ENCODE peak calls at places on chromosomes 3 and 15, in eight cellular contexts. G, U, O, T, J, E, R and C are unnamed samples. For H3K9me3, the result is how much of the 10 kb centered on the place peaks cover.

GRCh38 chr3:125280966-125281365 is 68.4 kb upstream of the SLC12A8 start:
- DNase-seq in J (peak), R (no peak), G (no peak), T (no peak), O (no peak), U (peak), E (no peak), C (no peak)

GRCh38 chr15:98684441-98684840 is 36.1 kb downstream of the IGF1R start:
- DNase-seq in U (peak), E (no peak), T (no peak), J (no peak), O (no peak), R (no peak), G (no peak), C (no peak)

GRCh38 chr15:34213690-34214089 is 3.8 kb upstream of the KATNBL1 start:
- DNase-seq in E (no peak), G (no peak), J (no peak), R (no peak), T (peak), O (no peak), U (no peak), C (no peak)

GRCh38 chr15:52021128-52021671 is 2.2 kb downstream of the MAPK6 start:
- DNase-seq in T (no peak), U (peak), R (no peak), G (no peak), O (peak), J (peak), E (no peak), C (peak)

GRCh38 chr3:48656061-48656840 is 6.4 kb downstream of the CELSR3 start:
- DNase-seq in U (peak), G (peak), R (peak), O (peak), T (no peak), J (no peak), E (peak), C (no peak)

GRCh38 chr15:72532991-72533601 is 59.0 kb downstream of the ARIH1 start:
- DNase-seq in T (peak), E (no peak), J (peak), O (no peak), R (no peak), G (no peak), U (no peak), C (no peak)

GRCh38 chr15:34802371-34802770 is 7.0 kb upstream of the ACTC1 start:
- DNase-seq in G (no peak), O (no peak), U (no peak), E (no peak), J (no peak), T (no peak), R (no peak), C (no peak)

GRCh38 chr15:89317188-89317720 is 17.4 kb downstream of the POLG start:
- DNase-seq in E (no peak), O (no peak), U (no peak), T (no peak), G (no peak), R (no peak), J (no peak), C (no peak)

GRCh38 chr3:12716605-12717121 is 42.4 kb downstream of the TMEM40 start:
- DNase-seq in T (no peak), J (peak), O (no peak), E (no peak), U (peak), G (no peak), R (no peak), C (no peak)

GRCh38 chr3:116339441-116340028 is 105.8 kb downstream of the LSAMP start:
- DNase-seq in E (no peak), R (peak), O (no peak), T (no peak), G (no peak), U (peak), J (no peak), C (peak)

GRCh38 chr3:42014443-42014945 is 52.6 kb upstream of the ULK4 start:
- DNase-seq in J (peak), G (no peak), R (no peak), O (peak), E (no peak), U (no peak), T (no peak), C (no peak)

GRCh38 chr15:68027388-68027787 is 26.7 kb upstream of the PIAS1 start:
- DNase-seq in G (no peak), R (no peak), O (no peak), J (no peak), E (no peak), U (no peak), T (no peak), C (no peak)

GRCh38 chr15:62975515-62975914 is 67.0 kb upstream of the TPM1 start:
- DNase-seq in E (no peak), G (no peak), J (no peak), R (no peak), O (no peak), U (no peak), T (no peak), C (no peak)

GRCh38 chr15:46242935-46243334 is 608.1 kb downstream of the SQOR start:
- DNase-seq in G (no peak), J (no peak), T (no peak), R (no peak), E (no peak), O (no peak), U (no peak), C (no peak)

GRCh38 chr3:99659032-99659431 is 20.6 kb downstream of the COL8A1 start:
- DNase-seq in T (no peak), R (no peak), O (no peak), U (peak), E (peak), J (peak), G (no peak), C (peak)

GRCh38 chr3:72818915-72819314 is 29.3 kb downstream of the SHQ1 start:
- DNase-seq in E (no peak), R (no peak), O (no peak), T (no peak), J (no peak), G (no peak), U (peak), C (peak)

GRCh38 chr15:38905634-38906033 is 341.0 kb upstream of the RASGRP1 start:
- DNase-seq in O (no peak), T (no peak), U (peak), R (no peak), E (no peak), J (no peak), G (no peak), C (no peak)

GRCh38 chr3:54967586-54968244 is 39.9 kb upstream of the LRTM1 start:
- DNase-seq in R (no peak), E (no peak), J (no peak), O (no peak), G (no peak), T (no peak), U (peak), C (peak)

GRCh38 chr15:100061944-100062343 is 279.8 kb downstream of the ADAMTS17 start:
- DNase-seq in G (no peak), O (no peak), T (no peak), U (no peak), R (no peak), E (no peak), J (no peak), C (no peak)
- H3K9me3 ChIP-seq in G (under half), O (under half), T (under half), U (under half), R (under half), E (under half), J (under half), C (under half)

DNA sequence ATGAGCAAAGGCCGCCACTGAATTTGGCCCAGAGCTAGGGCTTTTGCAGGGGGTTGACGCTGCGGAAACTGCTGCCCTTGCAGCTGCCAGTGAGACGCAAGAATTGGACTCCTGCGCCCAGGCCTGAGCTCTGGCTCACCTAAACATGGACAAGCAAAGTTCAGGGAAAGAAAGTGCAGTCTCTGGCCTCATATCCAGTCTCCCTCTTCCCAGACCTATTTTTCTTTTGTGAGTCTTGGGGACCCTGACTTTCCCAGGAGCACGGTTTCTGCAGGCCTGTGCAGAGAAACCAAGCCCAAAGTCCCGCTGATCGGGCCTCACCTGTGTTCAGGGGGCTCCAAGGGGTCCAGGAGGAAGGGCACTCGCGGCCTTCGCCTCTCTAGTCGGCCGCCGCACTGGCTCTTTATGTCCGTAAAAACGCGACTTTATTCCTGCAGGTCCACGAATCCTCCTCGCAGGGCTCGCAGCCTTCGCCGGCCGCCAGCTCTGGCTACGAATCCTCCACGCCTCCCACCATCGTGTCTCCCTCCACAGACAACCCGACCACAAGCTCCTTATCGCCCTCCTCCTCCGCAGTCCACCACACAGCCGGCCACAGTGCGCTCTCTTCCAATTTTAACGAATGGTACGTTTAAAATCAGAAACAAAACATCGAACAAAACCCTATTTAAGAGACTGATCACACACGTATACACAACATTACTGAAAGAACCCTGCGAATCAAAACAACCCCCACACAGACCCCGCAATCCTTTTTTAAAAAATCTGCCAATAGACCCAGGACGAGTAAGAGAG is 3.9 kb downstream of the ZIC1 start:
- DNase-seq in G (no peak), R (no peak), J (no peak), T (no peak), E (no peak), U (no peak), O (peak), C (no peak)
- H3K4me3 ChIP-seq in G (peak), R (peak), J (no peak), T (no peak), E (peak), U (no peak), O (no peak), C (peak)

GRCh38 chr3:44722103-44722401 is 7.4 kb upstream of the ZNF501 start:
- DNase-seq in R (no peak), T (no peak), U (no peak), E (no peak), J (no peak), G (no peak), O (no peak), C (no peak)
- H3K9me3 ChIP-seq in R (half or more), T (under half), U (half or more), E (half or more), J (under half), G (half or more), O (under half), C (half or more)

GRCh38 chr3:141797167-141797773 is 34.1 kb downstream of the GRK7 start:
- DNase-seq in R (peak), U (peak), T (peak), E (peak), O (peak), G (peak), J (no peak), C (no peak)
- H3K4me3 ChIP-seq in R (no peak), U (peak), T (peak), E (peak), O (peak), G (peak), J (no peak), C (peak)